ENCODE peak calls at places on chromosomes 1 and 21, in seven cellular contexts. X is pancreas, V is substantia nigra, S is psoas muscle, O is body of pancreas, B is neural progenitor cell, D is thoracic aorta. G is an unnamed sample.

GRCh38 chr1:27306892-27307850 is 14.8 kb upstream of the TMEM222 start:
- DNase-seq in X (no peak), V (no peak), S (no peak), O (no peak), B (peak), D (no peak), G (no peak)

GRCh38 chr1:19011832-19012231 is 55.4 kb upstream of the IFFO2 start:
- DNase-seq in X (no peak), V (no peak), S (no peak), O (no peak), B (no peak), D (no peak), G (no peak)

GRCh38 chr1:19421365-19421764 is 64.0 kb downstream of the CAPZB start:
- DNase-seq in X (no peak), V (no peak), S (no peak), O (no peak), B (no peak), D (no peak), G (no peak)

GRCh38 chr1:47738560-47739182 is 258.5 kb downstream of the TRABD2B start:
- DNase-seq in X (peak), V (peak), S (peak), O (peak), B (peak), D (no peak), G (no peak)

GRCh38 chr1:228106800-228107054 is 2.4 kb downstream of the MRPL55 start:
- DNase-seq in X (no peak), V (no peak), S (no peak), O (no peak), B (no peak), D (no peak), G (no peak)

GRCh38 chr21:34205811-34206635 is 132.6 kb downstream of the MRPS6 start:
- DNase-seq in X (no peak), V (no peak), S (no peak), O (no peak), B (no peak), D (no peak), G (no peak)

GRCh38 chr1:86833461-86834215 is 80.3 kb downstream of the SELENOF start:
- DNase-seq in X (peak), V (peak), S (peak), O (peak), B (peak), D (peak), G (peak)

GRCh38 chr1:214316597-214316996 is 35.6 kb downstream of the SMYD2 start:
- DNase-seq in X (no peak), V (no peak), S (no peak), O (peak), B (peak), D (no peak), G (peak)

GRCh38 chr1:241825581-241825980 is 22.4 kb upstream of the EXO1 start:
- DNase-seq in X (no peak), V (no peak), S (no peak), O (no peak), B (no peak), D (no peak), G (no peak)

GRCh38 chr1:232880354-232880753 is 70.1 kb upstream of the NTPCR start:
- DNase-seq in X (no peak), V (peak), S (no peak), O (peak), B (peak), D (no peak), G (no peak)

GRCh38 chr1:87404306-87404705 is 75.6 kb downstream of the LMO4 start:
- DNase-seq in X (no peak), V (no peak), S (no peak), O (no peak), B (no peak), D (no peak), G (no peak)

GRCh38 chr21:15706686-15707085 is 23.1 kb upstream of the USP25 start:
- DNase-seq in X (no peak), V (no peak), S (no peak), O (peak), B (no peak), D (no peak), G (no peak)

GRCh38 chr1:49435291-49435690 is 588.5 kb downstream of the AGBL4 start:
- DNase-seq in X (no peak), V (no peak), S (no peak), O (no peak), B (no peak), D (no peak), G (no peak)

GRCh38 chr1:119160851-119161250 is 20.4 kb upstream of the WARS2 start:
- DNase-seq in X (no peak), V (no peak), S (no peak), O (no peak), B (no peak), D (no peak), G (no peak)

GRCh38 chr1:216535059-216535458 is 111.8 kb upstream of the USH2A start:
- DNase-seq in X (no peak), V (no peak), S (no peak), O (no peak), B (no peak), D (no peak), G (no peak)

GRCh38 chr1:173303984-173304383 is 96.9 kb upstream of the TNFSF4 start:
- DNase-seq in X (no peak), V (no peak), S (no peak), O (no peak), B (no peak), D (no peak), G (no peak)
- H3K27ac ChIP-seq in X (no peak), V (no peak), S (no peak), O (no peak), B (no peak), D (no peak), G (no peak)

GRCh38 chr1:92483442-92484170 is 3.1 kb downstream of the GFI1 start:
- DNase-seq in X (peak), V (no peak), S (no peak), O (peak), B (peak), D (no peak), G (no peak)

GRCh38 chr1:92484472-92485373 is 2.0 kb downstream of the GFI1 start:
- DNase-seq in X (peak), V (no peak), S (peak), O (peak), B (peak), D (no peak), G (no peak)

GRCh38 chr1:92485374-92486250 is 1.1 kb downstream of the GFI1 start:
- DNase-seq in X (peak), V (no peak), S (peak), O (peak), B (peak), D (no peak), G (no peak)

GRCh38 chr1:92482665-92483441 is 3.9 kb downstream of the GFI1 start:
- DNase-seq in X (peak), V (no peak), S (no peak), O (no peak), B (peak), D (no peak), G (no peak)

GRCh38 chr1:92484171-92484471 is 2.6 kb downstream of the GFI1 start:
- DNase-seq in X (no peak), V (no peak), S (no peak), O (no peak), B (no peak), D (no peak), G (no peak)
- H3K27ac ChIP-seq in X (peak), V (no peak), S (no peak), O (peak), B (no peak), D (no peak), G (no peak)

DNA sequence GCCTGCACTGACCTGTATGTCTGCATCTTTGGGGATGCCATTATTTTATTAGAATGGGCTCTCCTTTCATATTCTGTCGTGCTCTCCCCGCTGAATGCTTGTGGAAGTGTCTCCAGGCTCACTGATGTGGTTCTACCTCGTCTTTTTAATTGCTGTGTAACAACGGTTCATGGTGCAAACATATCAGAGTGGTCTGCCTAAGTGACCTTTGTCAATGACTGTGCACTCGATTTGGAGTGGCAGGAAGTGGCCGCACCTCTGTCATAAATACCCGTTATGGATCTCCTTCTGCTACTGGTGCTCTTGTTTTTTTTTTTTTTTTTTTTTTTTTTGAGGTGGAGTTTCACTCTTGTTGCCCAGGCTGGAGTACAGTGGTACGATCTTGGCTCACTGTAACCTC is 38.3 kb downstream of the SPSB1 start:
- DNase-seq in X (no peak), V (no peak), S (no peak), O (no peak), B (no peak), D (no peak), G (no peak)
- H3K27ac ChIP-seq in X (no peak), V (no peak), S (no peak), O (no peak), B (no peak), D (no peak), G (no peak)

DNA sequence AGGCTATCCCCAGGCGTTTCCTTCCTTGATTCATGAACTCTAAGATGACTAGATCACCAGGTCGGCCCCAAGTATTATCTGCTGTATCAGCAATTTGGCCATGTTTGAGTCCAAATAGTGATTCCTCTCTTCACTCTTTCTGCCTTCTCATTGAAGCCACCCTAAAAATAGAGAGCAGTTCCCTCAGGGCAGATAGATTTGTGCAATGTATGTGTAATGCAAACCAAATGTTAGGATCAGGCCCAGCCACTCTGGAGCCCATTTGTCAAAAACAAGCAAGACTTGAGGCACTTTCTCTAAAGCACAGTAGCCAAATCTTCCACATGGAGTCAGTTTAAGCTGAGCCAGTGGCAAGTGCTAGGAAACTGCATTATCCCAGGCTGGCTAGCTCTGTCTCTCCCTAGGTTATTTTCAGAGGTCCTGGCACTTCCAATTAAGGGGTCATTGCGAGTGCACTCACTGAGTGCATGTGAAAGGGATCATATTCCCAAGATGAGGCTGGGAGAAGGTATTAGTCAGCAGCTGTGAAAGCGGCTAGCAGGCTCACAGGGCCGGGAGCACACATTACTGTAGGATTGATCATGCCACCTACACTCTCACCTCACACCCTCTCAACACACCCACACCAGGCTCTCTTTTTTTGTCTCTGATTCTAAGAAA is 97.9 kb upstream of the RAB3GAP2 start:
- DNase-seq in X (no peak), V (no peak), S (peak), O (no peak), B (peak), D (no peak), G (no peak)
- H3K27ac ChIP-seq in X (no peak), V (no peak), S (peak), O (no peak), B (no peak), D (no peak), G (peak)

GRCh38 chr1:89641781-89642180 is 8.9 kb downstream of the LRRC8C start:
- DNase-seq in X (no peak), V (no peak), S (no peak), O (no peak), B (no peak), D (no peak), G (no peak)
- H3K27ac ChIP-seq in X (no peak), V (no peak), S (no peak), O (no peak), B (no peak), D (no peak), G (no peak)

G was measured in breast epithelium.